ENCODE peak calls at places on chromosomes 16 and 17, in nine cellular contexts. One of them, this sample, is unnamed.

GRCh38 chr17:39704821-39705551 is 5.1 kb downstream of the ERBB2 start:
- DNase-seq in OCI-LY7: no peak
- DNase-seq in neural progenitor cell: peak; percentile 49
- DNase-seq in AG04450: no peak
- DNase-seq in epithelial cell of esophagus: peak; percentile 61
- DNase-seq in psoas muscle: no peak
- DNase-seq in Panc1: no peak
- DNase-seq in body of pancreas: peak; percentile 31
- DNase-seq in IMR-90: peak; percentile 50
- DNase-seq in this sample: peak; percentile 49

GRCh38 chr16:842061-842476 is 41.5 kb upstream of the GNG13 start:
- DNase-seq in OCI-LY7: no peak
- DNase-seq in neural progenitor cell: no peak
- DNase-seq in AG04450: no peak
- DNase-seq in epithelial cell of esophagus: no peak
- DNase-seq in psoas muscle: no peak
- DNase-seq in Panc1: no peak
- DNase-seq in body of pancreas: peak; percentile 57
- DNase-seq in IMR-90: peak; percentile 8
- DNase-seq in this sample: no peak

GRCh38 chr17:8643855-8644506 is 13.5 kb upstream of the MYH10 start:
- DNase-seq in OCI-LY7: no peak
- DNase-seq in neural progenitor cell: no peak
- DNase-seq in AG04450: no peak
- DNase-seq in epithelial cell of esophagus: no peak
- DNase-seq in psoas muscle: no peak
- DNase-seq in Panc1: no peak
- DNase-seq in body of pancreas: no peak
- DNase-seq in IMR-90: no peak
- DNase-seq in this sample: no peak

GRCh38 chr16:2482181-2483107 is 7.5 kb downstream of the TBC1D24 start:
- DNase-seq in OCI-LY7: no peak
- DNase-seq in neural progenitor cell: no peak
- DNase-seq in AG04450: no peak
- DNase-seq in epithelial cell of esophagus: no peak
- DNase-seq in psoas muscle: peak; percentile 78
- DNase-seq in Panc1: no peak
- DNase-seq in body of pancreas: peak; percentile 59
- DNase-seq in IMR-90: peak; percentile 71
- DNase-seq in this sample: peak; percentile 82

GRCh38 chr17:59377410-59377809 is 46.0 kb downstream of the YPEL2 start:
- DNase-seq in OCI-LY7: no peak
- DNase-seq in neural progenitor cell: no peak
- DNase-seq in AG04450: no peak
- DNase-seq in epithelial cell of esophagus: no peak
- DNase-seq in psoas muscle: no peak
- DNase-seq in Panc1: no peak
- DNase-seq in body of pancreas: no peak
- DNase-seq in IMR-90: peak; percentile 49
- DNase-seq in this sample: peak; percentile 80

GRCh38 chr17:20203761-20204263 is 194.7 kb downstream of the SPECC1 start:
- DNase-seq in OCI-LY7: no peak
- DNase-seq in neural progenitor cell: peak; percentile 31
- DNase-seq in AG04450: no peak
- DNase-seq in epithelial cell of esophagus: peak; percentile 33
- DNase-seq in psoas muscle: no peak
- DNase-seq in Panc1: no peak
- DNase-seq in body of pancreas: no peak
- DNase-seq in IMR-90: peak; percentile 44
- DNase-seq in this sample: peak; percentile 51

GRCh38 chr16:21001262-21001661 is 100.7 kb downstream of the LYRM1 start:
- DNase-seq in OCI-LY7: peak; percentile 13
- DNase-seq in neural progenitor cell: peak; percentile 63
- DNase-seq in AG04450: no peak
- DNase-seq in epithelial cell of esophagus: peak; percentile 39
- DNase-seq in psoas muscle: no peak
- DNase-seq in Panc1: peak; percentile 8
- DNase-seq in body of pancreas: peak; percentile 12
- DNase-seq in IMR-90: peak; percentile 4
- DNase-seq in this sample: peak; percentile 4

GRCh38 chr16:1941162-1941923 is 1.7 kb downstream of the MSRB1 start:
- DNase-seq in OCI-LY7: peak; percentile 35
- DNase-seq in neural progenitor cell: peak; percentile 58
- DNase-seq in AG04450: no peak
- DNase-seq in epithelial cell of esophagus: no peak
- DNase-seq in psoas muscle: peak; percentile 65
- DNase-seq in Panc1: no peak
- DNase-seq in body of pancreas: peak; percentile 77
- DNase-seq in IMR-90: no peak
- DNase-seq in this sample: no peak

GRCh38 chr16:81478876-81479496 is 34.4 kb downstream of the CMIP start:
- DNase-seq in OCI-LY7: peak; percentile 89
- DNase-seq in neural progenitor cell: no peak
- DNase-seq in AG04450: no peak
- DNase-seq in epithelial cell of esophagus: no peak
- DNase-seq in psoas muscle: no peak
- DNase-seq in Panc1: no peak
- DNase-seq in body of pancreas: peak; percentile 83
- DNase-seq in IMR-90: no peak
- DNase-seq in this sample: no peak

DNA sequence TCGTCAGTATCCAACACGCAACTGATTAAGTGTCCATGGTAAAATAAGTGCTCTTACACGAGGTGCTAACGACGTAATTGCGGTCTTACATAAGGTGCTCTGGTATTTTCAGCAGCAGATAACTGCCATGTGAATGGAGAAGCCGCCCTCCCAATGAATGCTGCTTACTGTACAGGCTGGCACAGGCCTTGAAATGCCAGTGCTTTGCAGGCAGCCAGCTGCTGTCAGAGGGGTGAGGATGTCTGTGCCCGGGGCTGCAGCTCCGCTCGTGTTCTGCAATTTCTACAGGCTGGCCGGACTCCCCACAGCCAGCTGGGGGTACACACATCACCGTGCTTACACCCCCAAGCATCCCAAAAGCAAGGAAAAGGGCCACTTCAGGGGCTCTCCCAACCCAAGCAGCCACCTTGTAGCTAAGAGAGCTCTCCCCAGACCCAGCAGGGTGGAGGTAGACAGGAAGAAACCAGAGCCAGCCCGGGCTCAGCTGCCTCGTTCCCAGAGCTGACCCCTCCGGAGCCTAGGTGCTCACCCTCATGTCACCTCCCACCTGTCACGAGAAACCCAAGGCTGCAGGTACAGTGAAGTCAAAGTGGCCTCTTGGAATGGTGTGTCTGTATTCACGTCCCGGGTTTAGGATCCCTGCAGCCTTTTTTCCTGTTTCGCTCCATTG is 27.1 kb upstream of the RPH3AL start:
- DNase-seq in OCI-LY7: no peak
- DNase-seq in neural progenitor cell: no peak
- DNase-seq in AG04450: no peak
- DNase-seq in epithelial cell of esophagus: peak; percentile 18
- DNase-seq in psoas muscle: no peak
- DNase-seq in Panc1: no peak
- DNase-seq in body of pancreas: no peak
- DNase-seq in IMR-90: no peak
- DNase-seq in this sample: no peak
- TF ChIP-seq CTCF in OCI-LY7: no peak
- TF ChIP-seq CTCF in neural progenitor cell: no peak
- TF ChIP-seq CTCF in AG04450: no peak
- TF ChIP-seq CTCF in epithelial cell of esophagus: no peak
- TF ChIP-seq CTCF in psoas muscle: no peak
- TF ChIP-seq CTCF in Panc1: no peak
- TF ChIP-seq CTCF in body of pancreas: no peak
- TF ChIP-seq CTCF in IMR-90: no peak
- TF ChIP-seq CTCF in this sample: no peak

GRCh38 chr16:85536073-85536410 is 77.1 kb upstream of the GSE1 start:
- DNase-seq in OCI-LY7: no peak
- DNase-seq in neural progenitor cell: no peak
- DNase-seq in AG04450: no peak
- DNase-seq in epithelial cell of esophagus: no peak
- DNase-seq in psoas muscle: no peak
- DNase-seq in Panc1: no peak
- DNase-seq in body of pancreas: peak; percentile 70
- DNase-seq in IMR-90: no peak
- DNase-seq in this sample: peak; percentile 25
- H3K4me3 ChIP-seq in OCI-LY7: no peak overlapping the region
- H3K4me3 ChIP-seq in neural progenitor cell: no peak overlapping the region
- H3K4me3 ChIP-seq in AG04450: no peak overlapping the region
- H3K4me3 ChIP-seq in epithelial cell of esophagus: no peak overlapping the region
- H3K4me3 ChIP-seq in psoas muscle: no peak overlapping the region
- H3K4me3 ChIP-seq in Panc1: no peak overlapping the region
- H3K4me3 ChIP-seq in body of pancreas: no peak overlapping the region
- H3K4me3 ChIP-seq in IMR-90: no peak overlapping the region
- H3K4me3 ChIP-seq in this sample: no peak overlapping the region

GRCh38 chr16:53216798-53217197 is 162.0 kb downstream of the CHD9 start:
- DNase-seq in OCI-LY7: no peak
- DNase-seq in neural progenitor cell: no peak
- DNase-seq in AG04450: no peak
- DNase-seq in epithelial cell of esophagus: no peak
- DNase-seq in psoas muscle: no peak
- DNase-seq in Panc1: no peak
- DNase-seq in body of pancreas: peak; percentile 8
- DNase-seq in IMR-90: no peak
- DNase-seq in this sample: no peak

GRCh38 chr16:53224932-53225533 is 170.2 kb downstream of the CHD9 start:
- DNase-seq in OCI-LY7: no peak
- DNase-seq in neural progenitor cell: no peak
- DNase-seq in AG04450: no peak
- DNase-seq in epithelial cell of esophagus: peak; percentile 62
- DNase-seq in psoas muscle: no peak
- DNase-seq in Panc1: no peak
- DNase-seq in body of pancreas: no peak
- DNase-seq in IMR-90: peak; percentile 22
- DNase-seq in this sample: peak; percentile 51

GRCh38 chr16:53219795-53220194 is 165.0 kb downstream of the CHD9 start:
- DNase-seq in OCI-LY7: no peak
- DNase-seq in neural progenitor cell: no peak
- DNase-seq in AG04450: no peak
- DNase-seq in epithelial cell of esophagus: peak; percentile 57
- DNase-seq in psoas muscle: no peak
- DNase-seq in Panc1: no peak
- DNase-seq in body of pancreas: no peak
- DNase-seq in IMR-90: peak; percentile 69
- DNase-seq in this sample: no peak

DNA sequence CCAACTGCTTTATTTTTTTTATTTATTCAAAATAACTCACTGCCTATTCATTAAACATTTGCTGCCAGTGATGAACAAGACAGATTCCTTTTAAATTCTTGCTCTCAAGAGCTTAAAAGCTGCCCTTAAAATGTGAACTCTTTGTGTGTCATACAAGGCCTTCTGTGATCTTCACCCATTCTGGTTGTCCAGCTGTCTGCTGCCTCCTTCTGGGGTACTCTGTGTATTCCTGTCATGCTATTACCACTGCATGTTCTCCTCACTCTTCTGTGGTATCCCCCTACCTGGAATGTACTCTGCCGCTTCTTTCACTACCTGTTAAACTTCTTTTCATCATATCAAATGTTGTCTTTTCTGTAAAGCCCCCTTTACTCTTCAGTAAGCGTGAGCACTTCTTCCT is 165.8 kb downstream of the CHD9 start:
- DNase-seq in OCI-LY7: peak; percentile 18
- DNase-seq in neural progenitor cell: peak; percentile 25
- DNase-seq in AG04450: no peak
- DNase-seq in epithelial cell of esophagus: no peak
- DNase-seq in psoas muscle: no peak
- DNase-seq in Panc1: no peak
- DNase-seq in body of pancreas: no peak
- DNase-seq in IMR-90: peak; percentile 58
- DNase-seq in this sample: peak; percentile 45
- TF ChIP-seq CTCF in OCI-LY7: peak; percentile 42
- TF ChIP-seq CTCF in neural progenitor cell: peak; percentile 40
- TF ChIP-seq CTCF in AG04450: peak; percentile 41
- TF ChIP-seq CTCF in epithelial cell of esophagus: peak; percentile 14
- TF ChIP-seq CTCF in psoas muscle: peak; percentile 25
- TF ChIP-seq CTCF in Panc1: no peak
- TF ChIP-seq CTCF in body of pancreas: no peak
- TF ChIP-seq CTCF in IMR-90: peak; percentile 40
- TF ChIP-seq CTCF in this sample: peak; percentile 46

DNA sequence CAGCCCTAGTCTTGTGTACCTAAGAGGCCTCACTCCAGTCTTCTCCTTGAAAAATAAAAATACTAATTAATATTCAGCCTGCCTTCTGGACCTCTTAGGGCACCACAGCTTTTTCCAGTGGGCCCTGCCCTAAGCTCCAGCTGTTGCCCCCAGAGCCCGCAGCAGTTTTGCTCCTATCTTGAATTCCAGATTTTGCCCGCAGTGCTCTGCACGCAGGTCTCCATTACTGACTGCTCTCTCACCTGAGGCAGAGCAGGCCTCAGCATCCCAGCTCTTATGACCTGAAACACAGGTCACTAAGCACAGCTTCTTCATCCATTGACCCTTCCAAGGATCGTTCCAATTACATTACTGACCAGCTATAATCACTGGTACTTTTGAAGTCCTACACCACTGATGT is 28.4 kb upstream of the NAGLU start:
- DNase-seq in OCI-LY7: no peak
- DNase-seq in neural progenitor cell: no peak
- DNase-seq in AG04450: no peak
- DNase-seq in epithelial cell of esophagus: no peak
- DNase-seq in psoas muscle: no peak
- DNase-seq in Panc1: no peak
- DNase-seq in body of pancreas: no peak
- DNase-seq in IMR-90: no peak
- DNase-seq in this sample: no peak
- H3K4me3 ChIP-seq in OCI-LY7: no peak overlapping the region
- H3K4me3 ChIP-seq in neural progenitor cell: no peak overlapping the region
- H3K4me3 ChIP-seq in AG04450: no peak overlapping the region
- H3K4me3 ChIP-seq in epithelial cell of esophagus: no peak overlapping the region
- H3K4me3 ChIP-seq in psoas muscle: no peak overlapping the region
- H3K4me3 ChIP-seq in Panc1: no peak overlapping the region
- H3K4me3 ChIP-seq in body of pancreas: no peak overlapping the region
- H3K4me3 ChIP-seq in IMR-90: no peak overlapping the region
- H3K4me3 ChIP-seq in this sample: no peak overlapping the region

GRCh38 chr17:32451879-32452278 is 7.6 kb downstream of the PSMD11 start:
- DNase-seq in OCI-LY7: no peak
- DNase-seq in neural progenitor cell: no peak
- DNase-seq in AG04450: no peak
- DNase-seq in epithelial cell of esophagus: no peak
- DNase-seq in psoas muscle: no peak
- DNase-seq in Panc1: no peak
- DNase-seq in body of pancreas: no peak
- DNase-seq in IMR-90: no peak
- DNase-seq in this sample: no peak
- TF ChIP-seq CTCF in OCI-LY7: no peak
- TF ChIP-seq CTCF in neural progenitor cell: no peak
- TF ChIP-seq CTCF in AG04450: no peak
- TF ChIP-seq CTCF in epithelial cell of esophagus: no peak
- TF ChIP-seq CTCF in psoas muscle: no peak
- TF ChIP-seq CTCF in Panc1: no peak
- TF ChIP-seq CTCF in body of pancreas: no peak
- TF ChIP-seq CTCF in IMR-90: no peak
- TF ChIP-seq CTCF in this sample: no peak

This sample was measured in AG10803.